ENCODE peak calls at places on chromosomes 7 and 10, in nine cellular contexts. T, G, J, F, R, Q, I, H and C are unnamed samples.

GRCh38 chr10:119786117-119786769 is 60.4 kb downstream of the INPP5F start:
- DNase-seq in T (peak), G (peak), J (peak), F (no peak), R (no peak), Q (peak), I (no peak), H (peak), C (no peak)

GRCh38 chr7:132575336-132575986 is 809 bp downstream of the PLXNA4 start:
- DNase-seq in T (peak), G (peak), J (peak), F (peak), R (no peak), Q (peak), I (no peak), H (peak), C (no peak)

GRCh38 chr7:26397786-26398435 is 106.2 kb downstream of the SNX10 start:
- DNase-seq in T (peak), G (no peak), J (no peak), F (no peak), R (no peak), Q (no peak), I (no peak), H (peak), C (no peak)

GRCh38 chr10:63707254-63707910 is 186.2 kb downstream of the REEP3 start:
- DNase-seq in T (peak), G (peak), J (peak), F (peak), R (no peak), Q (peak), I (no peak), H (peak), C (peak)

GRCh38 chr10:132492323-132493035 is 45.1 kb upstream of the INPP5A start:
- DNase-seq in T (no peak), G (no peak), J (no peak), F (no peak), R (no peak), Q (peak), I (no peak), H (no peak), C (no peak)

GRCh38 chr7:135697276-135698049 is 30.5 kb downstream of the SLC13A4 start:
- DNase-seq in T (peak), G (no peak), J (no peak), F (no peak), R (no peak), Q (no peak), I (no peak), H (no peak), C (no peak)

GRCh38 chr7:121530251-121531174 is 134.4 kb upstream of the FAM3C start:
- DNase-seq in T (peak), G (peak), J (peak), F (peak), R (peak), Q (peak), I (peak), H (peak), C (peak)

GRCh38 chr7:56092789-56093531 is at the start of gene PHKG1:
- DNase-seq in T (peak), G (peak), J (peak), F (peak), R (no peak), Q (peak), I (peak), H (peak), C (no peak)

GRCh38 chr7:124033093-124033806 is 383 bp upstream of the TMEM229A start:
- DNase-seq in T (peak), G (no peak), J (no peak), F (no peak), R (no peak), Q (peak), I (peak), H (no peak), C (no peak)

GRCh38 chr10:19144206-19144605 is 95.6 kb downstream of the MALRD1 start:
- DNase-seq in T (no peak), G (no peak), J (no peak), F (no peak), R (no peak), Q (no peak), I (no peak), H (no peak), C (no peak)

GRCh38 chr10:99531696-99532050 is 1.1 kb upstream of the NKX2-3 start:
- DNase-seq in T (no peak), G (no peak), J (no peak), F (no peak), R (no peak), Q (no peak), I (no peak), H (no peak), C (no peak)
- H3K4me3 ChIP-seq in T (no peak), G (no peak), J (no peak), F (no peak), R (no peak), Q (no peak), I (no peak), H (no peak), C (no peak)

DNA sequence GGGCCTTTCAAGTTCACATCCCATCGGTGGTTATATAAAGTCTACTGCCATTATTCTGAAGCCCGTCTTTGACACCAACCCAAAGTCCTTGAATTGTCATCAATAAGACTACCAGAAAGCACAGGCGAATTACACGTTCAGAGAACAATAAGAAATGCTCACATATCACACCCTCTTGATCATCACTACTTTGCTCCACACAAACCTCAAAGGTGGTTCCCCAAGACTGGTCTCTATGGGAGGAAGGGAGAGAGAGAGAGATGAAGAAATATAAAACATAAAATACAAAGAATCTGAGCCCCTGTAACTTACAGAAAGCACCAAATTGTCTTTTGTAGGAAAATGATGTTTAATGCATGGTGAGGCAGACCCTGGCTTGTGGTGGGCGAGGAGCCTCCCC is 4.4 kb downstream of the HIPK2 start:
- DNase-seq in T (no peak), G (no peak), J (no peak), F (no peak), R (no peak), Q (no peak), I (no peak), H (no peak), C (no peak)
- H3K4me3 ChIP-seq in T (no peak), G (no peak), J (no peak), F (no peak), R (no peak), Q (no peak), I (no peak), H (no peak), C (no peak)

GRCh38 chr10:29737209-29737565 is 102.4 kb upstream of the SVIL start:
- DNase-seq in T (no peak), G (no peak), J (no peak), F (no peak), R (no peak), Q (no peak), I (no peak), H (no peak), C (no peak)
- H3K4me3 ChIP-seq in T (no peak), G (peak), J (peak), F (peak), R (no peak), Q (peak), I (peak), H (peak), C (peak)

DNA sequence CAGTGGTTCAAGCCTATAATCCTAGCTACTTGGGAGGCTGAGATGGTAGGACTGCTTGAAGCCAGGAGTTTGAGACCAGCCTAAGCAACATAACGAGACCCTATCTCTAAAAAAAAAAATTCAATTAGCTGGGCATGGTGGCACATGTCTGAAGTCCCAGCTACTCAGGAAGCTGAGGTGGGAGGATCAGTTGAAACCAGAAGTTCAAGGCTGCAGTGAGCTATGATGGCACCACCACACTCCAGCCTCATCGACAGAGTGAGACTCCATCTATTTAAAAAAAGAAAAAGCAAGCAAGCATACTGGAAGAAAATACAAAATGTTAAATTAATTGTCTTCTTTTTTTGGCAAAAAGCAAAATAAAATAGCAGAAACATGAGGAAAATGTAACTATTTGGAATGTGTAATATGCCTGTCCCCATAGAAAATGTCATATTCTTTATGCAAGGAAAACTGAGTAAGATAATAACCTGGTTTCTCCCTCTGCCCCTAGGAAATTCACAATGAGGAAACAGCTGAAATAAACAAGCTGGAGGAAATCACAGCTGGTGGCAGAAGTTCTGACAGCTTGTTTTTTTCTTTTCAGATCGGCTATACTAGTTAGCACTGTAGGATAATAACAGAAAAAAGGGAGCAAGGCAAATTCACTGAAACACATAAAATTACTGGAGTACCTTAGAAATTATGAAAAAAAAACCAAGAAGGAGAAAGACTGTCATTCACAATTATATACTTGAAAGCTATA is 48.5 kb downstream of the HERPUD2 start:
- DNase-seq in T (no peak), G (no peak), J (no peak), F (no peak), R (no peak), Q (no peak), I (no peak), H (no peak), C (no peak)
- H3K4me3 ChIP-seq in T (no peak), G (no peak), J (no peak), F (no peak), R (no peak), Q (no peak), I (no peak), H (no peak), C (no peak)

DNA sequence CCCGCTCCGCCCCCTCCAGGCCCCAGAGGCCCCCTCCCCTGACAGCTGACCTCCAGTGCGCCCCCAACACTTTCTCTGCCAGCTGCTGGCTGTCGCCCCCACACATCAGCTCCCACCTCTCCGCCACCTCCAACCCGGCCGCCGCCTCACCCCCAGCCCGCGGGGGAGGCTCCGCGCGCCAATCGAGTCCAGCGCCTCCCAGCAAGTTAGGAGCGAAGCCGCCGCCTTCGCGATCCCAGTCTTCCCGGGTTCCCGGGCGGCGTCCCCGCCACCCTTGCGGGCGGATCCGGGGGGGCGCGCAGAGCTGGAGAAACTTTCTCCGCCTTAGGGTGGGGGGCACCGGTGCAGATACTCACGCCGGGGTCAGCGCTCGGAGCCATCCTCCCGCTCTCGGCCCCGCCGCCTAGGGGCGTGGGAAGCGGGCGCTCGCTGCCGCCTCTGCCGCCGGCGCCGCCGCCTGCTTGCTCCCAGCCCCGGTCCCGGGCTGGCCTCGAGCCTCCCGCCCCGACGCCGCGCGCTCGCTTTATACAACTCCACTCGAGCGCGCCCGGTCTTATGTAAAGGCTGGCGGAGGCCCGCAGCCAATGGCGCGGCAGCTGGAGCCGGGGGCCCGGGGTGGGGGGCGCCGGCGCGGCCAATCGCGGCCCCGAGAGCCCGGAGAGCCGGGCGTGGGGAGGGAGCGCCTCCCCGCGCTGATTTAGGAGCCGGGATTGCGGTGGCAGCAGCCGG is at the start of gene CRTAC1:
- DNase-seq in T (peak), G (no peak), J (peak), F (no peak), R (no peak), Q (no peak), I (peak), H (peak), C (no peak)
- H3K4me3 ChIP-seq in T (peak), G (no peak), J (peak), F (peak), R (no peak), Q (no peak), I (peak), H (no peak), C (peak)

GRCh38 chr7:79982151-79982770 is 152.4 kb upstream of the GNAI1 start:
- DNase-seq in T (no peak), G (peak), J (peak), F (peak), R (no peak), Q (peak), I (no peak), H (peak), C (no peak)

GRCh38 chr7:79984210-79984609 is 150.4 kb upstream of the GNAI1 start:
- DNase-seq in T (no peak), G (peak), J (peak), F (peak), R (no peak), Q (peak), I (no peak), H (peak), C (no peak)

GRCh38 chr7:79977481-79977880 is 157.2 kb upstream of the GNAI1 start:
- DNase-seq in T (no peak), G (no peak), J (no peak), F (no peak), R (no peak), Q (no peak), I (no peak), H (no peak), C (no peak)

GRCh38 chr7:79980376-79980775 is 154.3 kb upstream of the GNAI1 start:
- DNase-seq in T (no peak), G (no peak), J (no peak), F (no peak), R (no peak), Q (peak), I (no peak), H (no peak), C (no peak)

GRCh38 chr7:79979437-79979836 is 155.2 kb upstream of the GNAI1 start:
- DNase-seq in T (no peak), G (peak), J (peak), F (peak), R (no peak), Q (peak), I (no peak), H (peak), C (peak)
- H3K4me3 ChIP-seq in T (no peak), G (no peak), J (no peak), F (no peak), R (no peak), Q (no peak), I (no peak), H (no peak), C (no peak)

GRCh38 chr10:51629969-51630617 is 69.3 kb downstream of the CSTF2T start:
- DNase-seq in T (no peak), G (peak), J (no peak), F (no peak), R (no peak), Q (peak), I (no peak), H (peak), C (peak)
- H3K4me3 ChIP-seq in T (no peak), G (no peak), J (peak), F (no peak), R (no peak), Q (no peak), I (no peak), H (no peak), C (no peak)

DNA sequence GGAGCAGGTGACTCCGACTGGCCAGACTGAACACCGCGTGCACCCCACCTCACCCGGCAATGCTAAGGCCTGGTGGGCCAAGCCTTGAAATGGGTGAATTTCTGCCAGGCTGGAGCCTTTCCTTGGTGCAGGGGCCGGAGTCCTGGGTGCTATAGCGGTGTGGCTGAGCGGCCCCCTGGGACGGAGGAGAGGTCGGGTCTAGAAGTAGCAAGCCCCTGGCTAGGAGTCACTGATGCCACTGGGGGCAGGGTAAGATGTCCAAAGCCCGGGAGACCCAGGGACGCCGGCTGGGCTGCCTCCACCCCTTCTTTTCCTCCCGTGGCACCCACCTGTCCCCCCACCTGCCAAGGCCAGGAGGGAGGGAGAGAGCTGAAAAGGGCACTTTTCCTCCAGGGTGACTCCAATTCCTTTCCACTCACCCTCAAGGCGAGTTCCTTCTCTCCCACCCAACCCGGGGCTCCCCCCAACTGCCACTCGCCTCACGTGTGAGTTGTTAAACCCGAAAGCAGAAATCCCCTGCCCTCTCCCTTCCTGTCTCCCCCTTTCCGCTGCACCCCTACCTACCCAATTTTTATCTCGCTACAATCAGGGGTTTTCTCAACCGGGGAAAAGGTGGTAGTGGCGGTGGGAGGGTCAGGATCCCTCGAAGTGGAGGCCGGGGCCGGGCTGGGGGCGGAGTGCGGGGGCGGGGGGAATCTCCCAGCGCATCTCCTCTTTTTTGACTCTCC is 6.0 kb upstream of the GATA3 start:
- DNase-seq in T (no peak), G (no peak), J (no peak), F (no peak), R (peak), Q (no peak), I (no peak), H (no peak), C (no peak)
- H3K4me3 ChIP-seq in T (no peak), G (no peak), J (no peak), F (no peak), R (peak), Q (no peak), I (no peak), H (no peak), C (no peak)

DNA sequence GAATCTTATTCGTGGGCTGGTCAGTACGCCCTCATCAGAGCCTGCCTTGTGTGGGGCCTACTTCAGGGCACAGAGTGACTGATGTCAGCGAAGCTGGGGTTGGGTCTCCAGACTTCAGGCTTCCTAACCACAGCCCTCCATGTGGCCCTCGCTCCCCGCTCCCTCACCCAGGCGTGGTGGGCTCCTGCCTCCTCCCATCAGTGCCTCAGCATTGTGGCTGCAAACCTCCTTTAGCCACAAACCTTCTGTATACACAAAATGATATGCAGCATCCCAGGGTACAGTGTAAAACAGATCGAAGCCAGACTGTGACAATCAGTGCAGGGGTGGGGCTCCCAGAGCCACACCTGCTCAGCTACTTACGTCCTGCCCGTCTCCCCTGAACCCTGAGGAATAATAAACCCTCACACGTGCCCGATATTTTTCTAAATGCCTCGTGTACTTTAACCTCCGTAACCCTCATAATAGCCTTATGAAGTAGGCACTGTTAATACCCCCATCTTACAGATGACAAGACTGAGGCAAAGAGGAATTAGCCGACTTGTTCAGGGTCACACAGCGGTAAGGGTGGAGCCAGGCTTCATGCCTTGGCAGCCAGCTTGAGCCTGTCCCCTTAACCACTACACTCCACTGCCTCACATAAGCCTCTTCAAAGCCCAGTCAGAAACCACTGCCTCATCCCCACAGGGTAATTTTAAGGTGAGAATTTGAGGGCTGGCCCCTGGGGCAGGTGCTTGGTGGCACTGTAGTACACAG is 7.3 kb upstream of the C10orf105 start:
- DNase-seq in T (no peak), G (no peak), J (no peak), F (no peak), R (peak), Q (no peak), I (no peak), H (no peak), C (no peak)
- H3K4me3 ChIP-seq in T (no peak), G (no peak), J (no peak), F (no peak), R (no peak), Q (no peak), I (no peak), H (no peak), C (no peak)